ENCODE peak calls at places on chromosome 5, in seven cellular contexts. V is hypothalamus; N is iris pigment epithelial cell; J is nephron progenitor cell; K is stimulated activated CD4-positive, alpha-beta T cell treated with anti-CD3 and anti-CD28 coated beads, TNF-alpha, amount 100 ng/mL, for 4 hours; Y is B cell; Q is Caki2. F is an unnamed sample.

GRCh38 chr5:9898319-9898718 is 268.2 kb upstream of the TAS2R1 start:
- DNase-seq in V (peak; percentile 15), N (peak; percentile 37), J (no peak), K (no peak), Y (no peak), Q (peak; percentile 23), F (peak; percentile 56)

GRCh38 chr5:1516615-1517601 is 6.9 kb downstream of the LPCAT1 start:
- DNase-seq in V (no peak), N (peak; percentile 80), J (no peak), K (no peak), Y (peak; percentile 26), Q (peak; percentile 55), F (peak; percentile 27)

GRCh38 chr5:59358005-59358404 is 535.5 kb downstream of the PDE4D start:
- DNase-seq in V (no peak), N (peak; percentile 41), J (no peak), K (no peak), Y (no peak), Q (no peak), F (no peak)

GRCh38 chr5:176876506-176877431 is 22.4 kb downstream of the HK3 start:
- DNase-seq in V (no peak), N (no peak), J (no peak), K (no peak), Y (no peak), Q (no peak), F (no peak)

GRCh38 chr5:79573983-79574890 is 38.0 kb upstream of the TENT2 start:
- DNase-seq in V (no peak), N (no peak), J (no peak), K (no peak), Y (no peak), Q (no peak), F (no peak)

GRCh38 chr5:25515525-25515924 is 870.7 kb upstream of the CDH10 start:
- DNase-seq in V (no peak), N (no peak), J (no peak), K (no peak), Y (no peak), Q (no peak), F (no peak)

GRCh38 chr5:76451046-76451701 is 48.1 kb downstream of the IQGAP2 start:
- DNase-seq in V (no peak), N (no peak), J (no peak), K (no peak), Y (no peak), Q (no peak), F (no peak)

GRCh38 chr5:6603643-6604042 is 29.2 kb downstream of the NSUN2 start:
- DNase-seq in V (no peak), N (no peak), J (no peak), K (no peak), Y (no peak), Q (no peak), F (no peak)

GRCh38 chr5:78482948-78483347 is 122.5 kb downstream of the SCAMP1 start:
- DNase-seq in V (no peak), N (no peak), J (no peak), K (no peak), Y (no peak), Q (no peak), F (no peak)

GRCh38 chr5:154405078-154405792 is 40.6 kb upstream of the SAP30L start:
- DNase-seq in V (peak; percentile 73), N (peak; percentile 71), J (peak; percentile 88), K (peak; percentile 53), Y (peak; percentile 73), Q (peak; percentile 67), F (peak; percentile 75)

GRCh38 chr5:169416583-169417196 is 115.8 kb upstream of the SLIT3 start:
- DNase-seq in V (no peak), N (peak; percentile 90), J (peak; percentile 57), K (no peak), Y (peak; percentile 53), Q (no peak), F (no peak)

GRCh38 chr5:84696651-84697050 is 312.0 kb upstream of the EDIL3 start:
- DNase-seq in V (no peak), N (peak; percentile 19), J (no peak), K (no peak), Y (no peak), Q (no peak), F (no peak)

GRCh38 chr5:176743136-176743827 is 67.1 kb upstream of the UNC5A start:
- DNase-seq in V (no peak), N (no peak), J (peak; percentile 58), K (no peak), Y (no peak), Q (no peak), F (no peak)

GRCh38 chr5:76219636-76220035 is 136.5 kb downstream of the SV2C start:
- DNase-seq in V (no peak), N (no peak), J (no peak), K (no peak), Y (no peak), Q (no peak), F (no peak)

GRCh38 chr5:170302729-170303501 is 5.3 kb upstream of the LCP2 start:
- DNase-seq in V (no peak), N (no peak), J (peak; percentile 34), K (no peak), Y (peak; percentile 47), Q (no peak), F (no peak)

GRCh38 chr5:31561936-31562335 is 29.8 kb downstream of the C5orf22 start:
- DNase-seq in V (no peak), N (no peak), J (no peak), K (no peak), Y (no peak), Q (no peak), F (no peak)

F was measured in dorsolateral prefrontal cortex.